ENCODE peak calls at places on chromosomes 4 and X, in nine cellular contexts. Z, C, X, V, R, O, L, P and N are unnamed samples.

GRCh38 chr4:69750346-69750745 is 10.1 kb downstream of the SULT1B1 start:
- DNase-seq in Z (peak; percentile 61), C (no peak), X (no peak), V (no peak), R (no peak), O (no peak), L (peak; percentile 61), P (no peak), N (no peak)

GRCh38 chr4:139794158-139794954 is 128.7 kb downstream of the MGST2 start:
- DNase-seq in Z (peak; percentile 26), C (no peak), X (no peak), V (no peak), R (no peak), O (no peak), L (peak; percentile 81), P (peak; percentile 52), N (no peak)

GRCh38 chrX:22664826-22665225 is 334.9 kb upstream of the DDX53 start:
- DNase-seq in Z (no peak), C (no peak), X (no peak), V (peak; percentile 17), R (no peak), O (no peak), L (no peak), P (no peak), N (no peak)

GRCh38 chr4:1079711-1080265 is 33.6 kb downstream of the RNF212 start:
- DNase-seq in Z (no peak), C (no peak), X (no peak), V (no peak), R (no peak), O (no peak), L (no peak), P (no peak), N (no peak)

GRCh38 chr4:156778606-156779005 is 193.0 kb downstream of the PDGFC start:
- DNase-seq in Z (peak; percentile 89), C (no peak), X (no peak), V (no peak), R (no peak), O (no peak), L (peak; percentile 77), P (peak; percentile 59), N (peak; percentile 46)

GRCh38 chrX:17405225-17405969 is 30.4 kb downstream of the NHS start:
- DNase-seq in Z (no peak), C (no peak), X (no peak), V (no peak), R (no peak), O (peak; percentile 44), L (peak; percentile 44), P (no peak), N (no peak)

GRCh38 chr4:82201805-82202636 is 171.8 kb downstream of the HNRNPD start:
- DNase-seq in Z (peak; percentile 63), C (no peak), X (peak; percentile 81), V (peak; percentile 60), R (peak; percentile 42), O (peak; percentile 51), L (peak; percentile 53), P (peak; percentile 7), N (peak; percentile 20)

GRCh38 chr4:106914223-106914622 is 121.9 kb downstream of the DKK2 start:
- DNase-seq in Z (peak; percentile 20), C (no peak), X (no peak), V (no peak), R (no peak), O (no peak), L (peak; percentile 2), P (peak; percentile 35), N (no peak)

GRCh38 chr4:146439437-146439836 is 82.3 kb downstream of the SLC10A7 start:
- DNase-seq in Z (no peak), C (no peak), X (no peak), V (no peak), R (no peak), O (no peak), L (peak; percentile 27), P (no peak), N (no peak)

GRCh38 chrX:630007-630921 is at the start of gene SHOX:
- DNase-seq in Z (no peak), C (no peak), X (no peak), V (no peak), R (no peak), O (no peak), L (no peak), P (peak; percentile 71), N (no peak)

GRCh38 chr4:87840149-87840548 is 7.4 kb downstream of the MEPE start:
- DNase-seq in Z (no peak), C (no peak), X (no peak), V (no peak), R (no peak), O (no peak), L (no peak), P (no peak), N (no peak)

GRCh38 chr4:15250021-15250441 is 177.8 kb upstream of the C1QTNF7 start:
- DNase-seq in Z (no peak), C (no peak), X (no peak), V (no peak), R (no peak), O (no peak), L (no peak), P (no peak), N (no peak)

GRCh38 chrX:125202486-125203378 is 116.9 kb upstream of the TEX13C start:
- DNase-seq in Z (no peak), C (no peak), X (no peak), V (peak; percentile 0), R (no peak), O (no peak), L (no peak), P (no peak), N (no peak)

GRCh38 chr4:8315343-8316250 is 46.0 kb downstream of the HTRA3 start:
- DNase-seq in Z (peak; percentile 83), C (no peak), X (no peak), V (peak; percentile 15), R (peak; percentile 33), O (peak; percentile 65), L (peak; percentile 80), P (peak; percentile 69), N (no peak)

GRCh38 chr4:86511590-86511989 is 82.5 kb upstream of the PTPN13 start:
- DNase-seq in Z (no peak), C (no peak), X (no peak), V (no peak), R (no peak), O (no peak), L (no peak), P (no peak), N (no peak)

GRCh38 chrX:153471663-153472280 is 1.4 kb upstream of the HAUS7 start:
- DNase-seq in Z (no peak), C (no peak), X (no peak), V (no peak), R (no peak), O (no peak), L (peak; percentile 39), P (no peak), N (no peak)

GRCh38 chrX:39679497-39680157 is 418.1 kb downstream of the BCOR start:
- DNase-seq in Z (no peak), C (no peak), X (no peak), V (peak; percentile 60), R (no peak), O (no peak), L (no peak), P (no peak), N (no peak)

GRCh38 chrX:16930392-16930791 is 16.1 kb upstream of the REPS2 start:
- DNase-seq in Z (peak; percentile 69), C (no peak), X (no peak), V (no peak), R (no peak), O (no peak), L (no peak), P (no peak), N (no peak)

GRCh38 chr4:83174844-83175414 is 60.4 kb upstream of the PLAC8 start:
- DNase-seq in Z (no peak), C (peak; percentile 83), X (no peak), V (no peak), R (no peak), O (no peak), L (no peak), P (no peak), N (peak; percentile 62)